ENCODE peak calls at places on chromosome 21, in ten cellular contexts. Y, C, U, H, S, O, R, V, J and M are unnamed samples.

GRCh38 chr21:17513214-17514123 is 626 bp downstream of the CXADR start:
- DNase-seq in Y (peak; percentile 30), C (no peak), U (no peak), H (peak; percentile 39), S (no peak), O (no peak), R (peak; percentile 27), V (peak; percentile 36), J (peak; percentile 34), M (peak; percentile 12)

GRCh38 chr21:42398414-42399030 is 2.7 kb upstream of the TMPRSS3 start:
- DNase-seq in Y (no peak), C (no peak), U (no peak), H (no peak), S (no peak), O (no peak), R (no peak), V (no peak), J (no peak), M (no peak)

GRCh38 chr21:18614327-18614726 is 210.7 kb upstream of the TMPRSS15 start:
- DNase-seq in Y (no peak), C (no peak), U (no peak), H (no peak), S (no peak), O (no peak), R (no peak), V (no peak), J (no peak), M (no peak)

GRCh38 chr21:34640858-34641257 is 25.9 kb upstream of the RCAN1 start:
- DNase-seq in Y (no peak), C (no peak), U (peak; percentile 23), H (peak; percentile 73), S (no peak), O (peak; percentile 83), R (peak; percentile 95), V (no peak), J (no peak), M (no peak)

GRCh38 chr21:31347435-31348032 is 3.5 kb upstream of the TIAM1 start:
- DNase-seq in Y (no peak), C (no peak), U (no peak), H (peak; percentile 68), S (no peak), O (no peak), R (peak; percentile 71), V (no peak), J (no peak), M (no peak)

GRCh38 chr21:37006521-37007291 is at the start of gene RIPPLY3:
- DNase-seq in Y (no peak), C (no peak), U (no peak), H (peak; percentile 45), S (no peak), O (peak; percentile 11), R (no peak), V (peak; percentile 34), J (peak; percentile 65), M (no peak)

GRCh38 chr21:42460391-42461184 is 35.4 kb downstream of the RSPH1 start:
- DNase-seq in Y (no peak), C (no peak), U (no peak), H (no peak), S (peak; percentile 47), O (no peak), R (no peak), V (no peak), J (peak; percentile 51), M (peak; percentile 76)

GRCh38 chr21:45022348-45022675 is 52.1 kb upstream of the ADARB1 start:
- DNase-seq in Y (no peak), C (no peak), U (no peak), H (no peak), S (peak; percentile 37), O (no peak), R (no peak), V (no peak), J (no peak), M (no peak)

GRCh38 chr21:42721341-42721824 is 68.0 kb downstream of the PDE9A start:
- DNase-seq in Y (no peak), C (no peak), U (no peak), H (peak; percentile 26), S (no peak), O (no peak), R (no peak), V (no peak), J (no peak), M (no peak)

GRCh38 chr21:37061926-37062591 is 10.8 kb downstream of the PIGP start:
- DNase-seq in Y (no peak), C (no peak), U (no peak), H (peak; percentile 68), S (no peak), O (no peak), R (no peak), V (no peak), J (no peak), M (no peak)

GRCh38 chr21:33418686-33419085 is 15.5 kb downstream of the IFNGR2 start:
- DNase-seq in Y (peak; percentile 76), C (no peak), U (peak; percentile 84), H (peak; percentile 33), S (peak; percentile 84), O (no peak), R (no peak), V (no peak), J (no peak), M (no peak)

GRCh38 chr21:36656138-36656537 is 42.8 kb upstream of the SIM2 start:
- DNase-seq in Y (no peak), C (no peak), U (no peak), H (no peak), S (no peak), O (no peak), R (no peak), V (no peak), J (no peak), M (no peak)

GRCh38 chr21:30984897-30985296 is 53.4 kb downstream of the KRTAP19-8 start:
- DNase-seq in Y (no peak), C (no peak), U (no peak), H (no peak), S (no peak), O (no peak), R (no peak), V (no peak), J (no peak), M (no peak)

GRCh38 chr21:15212214-15212613 is 147.4 kb upstream of the NRIP1 start:
- DNase-seq in Y (no peak), C (no peak), U (no peak), H (no peak), S (no peak), O (no peak), R (no peak), V (no peak), J (no peak), M (no peak)

GRCh38 chr21:41170442-41170841 is 2.5 kb downstream of the BACE2 start:
- DNase-seq in Y (no peak), C (peak; percentile 53), U (no peak), H (peak; percentile 57), S (no peak), O (peak; percentile 52), R (peak; percentile 57), V (no peak), J (peak; percentile 59), M (no peak)

GRCh38 chr21:32209580-32209979 is 69.3 kb downstream of the MIS18A start:
- DNase-seq in Y (no peak), C (no peak), U (no peak), H (no peak), S (no peak), O (no peak), R (no peak), V (no peak), J (no peak), M (no peak)

GRCh38 chr21:25214676-25215075 is 392.6 kb downstream of the MRPL39 start:
- DNase-seq in Y (no peak), C (no peak), U (no peak), H (no peak), S (no peak), O (no peak), R (peak; percentile 23), V (no peak), J (no peak), M (no peak)